ENCODE peak calls at places on chromosomes 3 and 15, in eight cellular contexts. I, Z, J, P, F, X, C and B are unnamed samples.

GRCh38 chr15:74511583-74511982 is 29.4 kb upstream of the ARID3B start:
- DNase-seq in I (no peak), Z (no peak), J (no peak), P (peak; percentile 75), F (no peak), X (no peak), C (no peak), B (peak; percentile 38)

GRCh38 chr3:4899654-4900236 is 79.5 kb upstream of the BHLHE40 start:
- DNase-seq in I (no peak), Z (no peak), J (no peak), P (no peak), F (no peak), X (no peak), C (no peak), B (no peak)

GRCh38 chr15:54594115-54594514 is 602.6 kb downstream of the RSL24D1 start:
- DNase-seq in I (no peak), Z (no peak), J (no peak), P (no peak), F (no peak), X (no peak), C (no peak), B (peak; percentile 7)

GRCh38 chr3:147518465-147518864 is 109.3 kb downstream of the ZIC1 start:
- DNase-seq in I (no peak), Z (no peak), J (no peak), P (no peak), F (no peak), X (no peak), C (peak; percentile 44), B (no peak)

GRCh38 chr3:43105224-43105596 is 669 bp downstream of the POMGNT2 start:
- DNase-seq in I (no peak), Z (no peak), J (no peak), P (no peak), F (peak; percentile 46), X (peak; percentile 17), C (no peak), B (no peak)

GRCh38 chr3:63687569-63688233 is 35.2 kb downstream of the SNTN start:
- DNase-seq in I (no peak), Z (no peak), J (no peak), P (no peak), F (no peak), X (no peak), C (no peak), B (no peak)

GRCh38 chr15:66801266-66801665 is 99.2 kb downstream of the SMAD6 start:
- DNase-seq in I (no peak), Z (no peak), J (no peak), P (no peak), F (no peak), X (no peak), C (no peak), B (no peak)

GRCh38 chr3:124576565-124577493 is 153.4 kb upstream of the UMPS start:
- DNase-seq in I (no peak), Z (no peak), J (no peak), P (no peak), F (no peak), X (no peak), C (no peak), B (no peak)

GRCh38 chr3:98733055-98733777 is 29.9 kb upstream of the ST3GAL6 start:
- DNase-seq in I (peak; percentile 36), Z (no peak), J (peak; percentile 42), P (no peak), F (peak; percentile 51), X (no peak), C (peak; percentile 30), B (no peak)

GRCh38 chr3:23698652-23699313 is 107.0 kb upstream of the UBE2E1 start:
- DNase-seq in I (no peak), Z (no peak), J (no peak), P (no peak), F (no peak), X (no peak), C (no peak), B (no peak)

GRCh38 chr3:38203690-38204089 is 38.4 kb downstream of the OXSR1 start:
- DNase-seq in I (no peak), Z (no peak), J (no peak), P (no peak), F (no peak), X (no peak), C (no peak), B (no peak)

GRCh38 chr3:135106445-135106844 is 311.4 kb downstream of the EPHB1 start:
- DNase-seq in I (peak; percentile 60), Z (no peak), J (peak; percentile 61), P (no peak), F (no peak), X (no peak), C (no peak), B (peak; percentile 28)

GRCh38 chr3:137191133-137191923 is 233.5 kb downstream of the IL20RB start:
- DNase-seq in I (no peak), Z (no peak), J (no peak), P (no peak), F (no peak), X (no peak), C (no peak), B (no peak)

GRCh38 chr3:142445816-142446254 is 2.0 kb downstream of the XRN1 start:
- DNase-seq in I (no peak), Z (no peak), J (no peak), P (peak; percentile 46), F (no peak), X (peak; percentile 71), C (peak; percentile 50), B (peak; percentile 38)

GRCh38 chr3:12882336-12883310 is 41.3 kb upstream of the RPL32 start:
- DNase-seq in I (no peak), Z (no peak), J (no peak), P (no peak), F (no peak), X (no peak), C (no peak), B (no peak)